ENCODE peak calls at places on chromosomes 11 and 22, in four cellular contexts. C, H, W and I are unnamed samples.

GRCh38 chr11:86799680-86800075 is 664 bp upstream of the PRSS23 start:
- DNase-seq in H (peak; percentile 41), C (no peak), W (no peak), I (peak; percentile 15)

GRCh38 chr11:28697920-28698827 is 590.0 kb downstream of the METTL15 start:
- DNase-seq in W (peak; percentile 58), H (peak; percentile 76), C (no peak), I (peak; percentile 75)

GRCh38 chr22:25112538-25113253 is 87.0 kb upstream of the CRYBB3 start:
- DNase-seq in W (no peak), C (no peak), H (no peak), I (no peak)

GRCh38 chr11:12120031-12121008 is 9.9 kb downstream of the MICAL2 start:
- DNase-seq in H (no peak), W (no peak), C (no peak), I (no peak)

GRCh38 chr22:35349368-35349703 is 31.6 kb upstream of the HMOX1 start:
- DNase-seq in W (no peak), C (no peak), H (no peak), I (no peak)

GRCh38 chr11:123479048-123479837 is 49.2 kb downstream of the GRAMD1B start:
- DNase-seq in W (no peak), H (no peak), C (peak; percentile 8), I (no peak)

GRCh38 chr11:79087238-79087956 is 353.4 kb downstream of the TENM4 start:
- DNase-seq in C (no peak), W (no peak), H (peak; percentile 68), I (no peak)

GRCh38 chr22:17257091-17257490 is 37.9 kb upstream of the ADA2 start:
- DNase-seq in H (no peak), W (peak; percentile 32), C (no peak), I (no peak)

GRCh38 chr22:20130739-20131592 is 638 bp upstream of the ZDHHC8 start:
- DNase-seq in H (peak; percentile 93), C (peak; percentile 77), W (peak; percentile 42), I (peak; percentile 73)

GRCh38 chr11:11016123-11016522 is 158.3 kb upstream of the ZBED5 start:
- DNase-seq in C (no peak), W (no peak), H (no peak), I (no peak)

GRCh38 chr22:46775789-46776485 is 13.5 kb downstream of the TBC1D22A start:
- DNase-seq in H (no peak), W (no peak), C (no peak), I (no peak)

GRCh38 chr11:57214087-57214395 is 23.0 kb downstream of the APLNR start:
- DNase-seq in W (no peak), H (no peak), C (no peak), I (no peak)

GRCh38 chr11:20161230-20161918 is 1.1 kb upstream of the DBX1 start:
- DNase-seq in C (no peak), W (no peak), H (peak; percentile 64), I (peak; percentile 25)